ENCODE peak calls at places on chromosomes 2 and 18, in seven cellular contexts. L is body of pancreas; C is B cell; N is astrocyte; Q is CD4-positive, alpha-beta T cell; X is activated CD8-positive, alpha-beta T cell treated with anti-CD3 and anti-CD28 coated beads for 36 hours; D is GM20000. U is an unnamed sample.

GRCh38 chr2:85548608-85548900 is 9.6 kb downstream of the MAT2A start:
- DNase-seq in X (no peak), L (no peak), N (no peak), C (no peak), Q (no peak), D (no peak), U (no peak)

GRCh38 chr2:64063924-64064331 is 44.7 kb upstream of the VPS54 start:
- DNase-seq in D (no peak), Q (no peak), X (no peak), N (peak), C (no peak), L (peak), U (no peak)

GRCh38 chr2:162011718-162012564 is 62.1 kb downstream of the DPP4 start:
- DNase-seq in N (no peak), L (no peak), C (no peak), X (no peak), Q (peak), D (no peak), U (no peak)

GRCh38 chr2:204152616-204153015 is 216.1 kb downstream of the ICOS start:
- DNase-seq in C (no peak), Q (no peak), N (peak), L (no peak), X (no peak), D (no peak), U (no peak)

GRCh38 chr18:23209796-23210195 is 74.5 kb downstream of the CABLES1 start:
- DNase-seq in C (no peak), Q (no peak), N (no peak), L (no peak), X (no peak), D (no peak), U (no peak)

GRCh38 chr2:156864230-156864629 is 393.3 kb upstream of the GALNT5 start:
- DNase-seq in C (no peak), D (no peak), L (no peak), Q (no peak), X (no peak), N (peak), U (no peak)

GRCh38 chr2:229800997-229801754 is 86.8 kb upstream of the DNER start:
- DNase-seq in N (peak), Q (peak), L (peak), D (peak), X (peak), C (peak), U (no peak)

GRCh38 chr2:85389139-85389538 is 21.0 kb downstream of the CAPG start:
- DNase-seq in Q (no peak), X (no peak), L (no peak), N (no peak), C (no peak), D (no peak), U (no peak)

GRCh38 chr2:130252880-130253645 is 54.8 kb upstream of the TUBA3E start:
- DNase-seq in L (no peak), C (no peak), D (no peak), X (no peak), N (no peak), Q (no peak), U (no peak)

GRCh38 chr2:241211276-241211675 is 22.8 kb downstream of the ANO7 start:
- DNase-seq in Q (no peak), D (no peak), L (no peak), N (no peak), X (no peak), C (no peak), U (no peak)

GRCh38 chr2:47354013-47354816 is 48.7 kb upstream of the MSH2 start:
- DNase-seq in C (no peak), L (no peak), Q (no peak), N (peak), X (no peak), D (no peak), U (peak)

DNA sequence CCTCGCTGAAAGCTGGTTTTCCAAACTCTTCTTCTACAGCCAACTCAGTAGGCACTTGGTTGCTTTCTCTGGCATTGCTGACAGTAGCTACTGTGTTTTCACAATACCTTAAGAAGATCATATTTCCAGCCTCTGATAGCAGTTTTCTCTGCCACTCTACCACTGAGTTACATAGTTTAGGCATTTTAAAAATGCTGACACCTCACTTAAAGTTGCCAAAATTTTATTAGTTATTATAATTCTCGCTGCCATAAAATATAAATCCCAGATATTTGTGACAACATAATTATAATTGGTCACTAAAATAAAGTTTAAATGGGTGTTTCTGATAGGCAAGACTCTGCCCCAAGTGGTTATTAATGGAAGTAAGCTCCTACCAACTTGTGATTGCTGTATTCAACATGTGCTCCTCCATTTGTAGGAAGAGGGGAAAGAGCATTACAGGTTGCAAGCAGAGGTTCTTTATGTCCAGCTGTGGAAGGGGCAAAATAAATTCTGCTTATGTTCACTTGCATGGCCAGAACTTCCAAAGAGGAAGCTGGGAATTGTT is 1202.8 kb downstream of the CNTNAP5 start:
- DNase-seq in L (no peak), N (no peak), D (no peak), X (no peak), C (no peak), Q (no peak), U (no peak)
- TF ChIP-seq CTCF in L (no peak), N (peak), D (no peak), X (no peak), C (no peak), Q (no peak), U (peak)

GRCh38 chr2:16368951-16369350 is 296.7 kb downstream of the CYRIA start:
- DNase-seq in D (no peak), Q (no peak), C (no peak), X (no peak), N (no peak), L (no peak), U (no peak)
- TF ChIP-seq CTCF in D (no peak), Q (no peak), C (no peak), X (no peak), N (no peak), L (no peak), U (no peak)

DNA sequence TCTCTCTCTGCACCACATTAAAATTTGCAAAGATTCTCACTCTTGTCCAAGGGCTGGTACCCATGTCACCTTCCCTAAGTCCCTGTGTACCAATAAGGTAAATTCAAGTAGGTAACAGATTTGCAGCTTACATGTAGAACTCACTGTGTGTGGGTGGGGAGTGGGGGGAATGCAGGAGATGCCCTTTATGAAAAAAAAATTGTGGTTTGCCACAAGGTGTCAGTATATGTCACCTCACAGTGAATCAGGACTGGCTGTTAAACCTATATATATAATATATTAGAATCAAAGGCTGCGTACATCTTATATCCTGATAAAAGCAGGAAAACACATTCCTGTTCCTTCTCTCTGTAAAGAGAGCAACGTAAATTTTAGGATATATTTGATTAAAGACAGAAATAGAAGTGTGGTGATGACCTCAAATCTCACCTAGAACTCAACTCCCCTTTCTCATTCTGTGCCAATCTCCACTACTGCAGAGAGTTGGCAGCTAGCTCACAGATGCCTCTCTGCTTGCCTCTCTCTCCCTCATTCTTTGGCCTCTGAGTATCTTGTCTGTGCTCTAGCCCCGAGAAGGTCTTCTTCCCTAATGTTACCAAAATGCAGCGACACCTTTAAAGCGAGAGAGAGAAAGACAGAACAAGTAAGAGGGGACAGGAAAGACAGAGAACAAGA is 529 bp downstream of the XDH start:
- DNase-seq in L (no peak), D (no peak), N (no peak), X (peak), C (no peak), Q (no peak), U (no peak)
- TF ChIP-seq CTCF in L (peak), D (no peak), N (no peak), X (no peak), C (peak), Q (no peak), U (no peak)

DNA sequence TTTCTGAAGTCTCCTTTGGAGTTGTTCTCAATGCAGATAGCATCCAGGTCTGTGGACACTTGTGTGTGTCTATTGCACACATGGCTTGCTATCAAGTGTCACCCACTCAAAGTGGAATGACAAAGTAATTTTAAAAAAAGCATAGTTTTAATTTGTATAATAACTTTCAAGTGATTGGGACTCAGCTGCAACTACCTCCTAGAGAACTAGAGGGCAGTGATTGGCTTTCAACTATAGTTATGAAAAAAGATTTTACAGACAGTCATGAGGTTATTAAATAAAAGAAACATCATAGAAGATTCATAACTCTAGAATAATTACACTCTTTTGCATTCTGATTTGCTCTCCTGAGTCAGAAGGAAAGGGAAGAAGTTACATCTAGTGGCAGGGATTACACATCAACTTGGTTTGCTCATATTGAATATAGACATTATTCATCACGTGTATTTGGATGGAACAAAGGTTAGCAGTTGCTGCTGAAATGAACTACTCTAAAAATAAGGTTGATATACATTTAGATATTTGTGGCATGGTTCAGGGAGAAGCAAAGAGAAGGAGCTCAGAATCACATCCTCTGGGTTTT is 4.7 kb downstream of the GPR39 start:
- DNase-seq in C (no peak), X (no peak), D (no peak), L (no peak), N (no peak), Q (no peak), U (no peak)
- TF ChIP-seq CTCF in C (no peak), X (no peak), D (no peak), L (no peak), N (peak), Q (no peak), U (no peak)

GRCh38 chr2:178478442-178479274 is at the start of gene FKBP7:
- DNase-seq in L (peak), Q (peak), D (peak), X (peak), N (peak), C (peak), U (peak)
- TF ChIP-seq CTCF in L (peak), Q (peak), D (peak), X (peak), N (peak), C (peak), U (peak)

DNA sequence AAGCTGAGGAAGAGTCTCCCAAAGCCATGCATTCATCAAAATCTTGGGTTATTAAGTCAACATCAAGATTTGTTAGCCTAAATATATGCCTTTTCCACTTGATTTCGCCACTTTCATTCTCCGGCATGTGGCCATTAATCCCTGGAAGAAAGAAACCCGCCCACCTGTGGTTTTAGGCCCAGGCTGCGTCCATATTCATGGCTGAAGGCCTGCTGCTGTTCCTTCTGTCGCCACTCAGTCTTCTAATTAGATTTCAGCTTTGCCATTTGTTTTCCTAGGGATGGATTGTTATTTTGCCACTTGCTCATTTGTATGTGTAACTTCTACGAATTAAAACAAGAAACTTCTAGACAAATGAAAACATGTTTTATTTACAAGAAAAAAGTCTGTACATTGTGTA is 84.7 kb downstream of the ST6GAL2 start:
- DNase-seq in D (no peak), Q (no peak), L (no peak), N (no peak), C (no peak), X (no peak), U (no peak)
- TF ChIP-seq CTCF in D (no peak), Q (no peak), L (no peak), N (no peak), C (no peak), X (no peak), U (no peak)

GRCh38 chr2:127482031-127482430 is 44.3 kb downstream of the IWS1 start:
- DNase-seq in Q (no peak), C (no peak), X (no peak), D (no peak), N (no peak), L (no peak), U (no peak)

GRCh38 chr2:127479866-127480743 is 46.2 kb downstream of the IWS1 start:
- DNase-seq in X (no peak), D (no peak), L (no peak), C (no peak), Q (no peak), N (no peak), U (no peak)

GRCh38 chr2:127475788-127476187 is 50.5 kb downstream of the IWS1 start:
- DNase-seq in C (no peak), D (no peak), L (no peak), Q (no peak), N (no peak), X (no peak), U (no peak)

GRCh38 chr2:127485051-127485693 is 41.1 kb downstream of the IWS1 start:
- DNase-seq in C (no peak), N (no peak), Q (no peak), D (no peak), X (no peak), L (no peak), U (no peak)

GRCh38 chr2:127479219-127479825 is 47.0 kb downstream of the IWS1 start:
- DNase-seq in Q (no peak), C (peak), D (peak), X (no peak), N (peak), L (no peak), U (no peak)
- TF ChIP-seq CTCF in Q (peak), C (peak), D (peak), X (peak), N (peak), L (peak), U (peak)

GRCh38 chr2:148257276-148257675 is 236.4 kb downstream of the MBD5 start:
- DNase-seq in C (no peak), Q (no peak), N (no peak), X (no peak), D (no peak), L (no peak), U (no peak)
- TF ChIP-seq CTCF in C (no peak), Q (no peak), N (no peak), X (no peak), D (no peak), L (no peak), U (no peak)

GRCh38 chr2:202007015-202008011 is 26.3 kb upstream of the FZD7 start:
- DNase-seq in X (no peak), N (no peak), C (no peak), D (no peak), L (no peak), Q (no peak), U (no peak)
- TF ChIP-seq CTCF in X (no peak), N (no peak), C (no peak), D (no peak), L (no peak), Q (no peak), U (no peak)

GRCh38 chr18:12823892-12824291 is 60.1 kb downstream of the PTPN2 start:
- DNase-seq in N (no peak), C (no peak), L (no peak), X (no peak), Q (no peak), D (no peak), U (no peak)
- TF ChIP-seq CTCF in N (no peak), C (no peak), L (no peak), X (no peak), Q (no peak), D (no peak), U (no peak)